ENCODE peak calls at places on chromosomes 6 and 20, in nine cellular contexts. One of them, this sample, is unnamed.

GRCh38 chr6:46888031-46888430 is 33.7 kb downstream of the ADGRF5 start:
- DNase-seq in adrenal gland: no peak
- DNase-seq in body of pancreas: no peak
- DNase-seq in astrocyte of the cerebellum: no peak
- DNase-seq in upper lobe of right lung: no peak
- DNase-seq in neural progenitor cell: no peak
- DNase-seq in heart right ventricle: no peak
- DNase-seq in CD8-positive, alpha-beta T cell: no peak
- DNase-seq in AG04449: no peak
- DNase-seq in this sample: no peak

GRCh38 chr6:31615748-31616147 is 714 bp downstream of the AIF1 start:
- DNase-seq in AG04449: no peak
- DNase-seq in astrocyte of the cerebellum: no peak
- DNase-seq in neural progenitor cell: no peak
- DNase-seq in upper lobe of right lung: no peak
- DNase-seq in body of pancreas: no peak
- DNase-seq in heart right ventricle: no peak
- DNase-seq in CD8-positive, alpha-beta T cell: peak
- DNase-seq in adrenal gland: no peak
- DNase-seq in this sample: no peak

GRCh38 chr6:138107078-138107751 is at the start of gene PERP:
- DNase-seq in adrenal gland: peak
- DNase-seq in upper lobe of right lung: peak
- DNase-seq in AG04449: no peak
- DNase-seq in CD8-positive, alpha-beta T cell: peak
- DNase-seq in body of pancreas: peak
- DNase-seq in heart right ventricle: peak
- DNase-seq in astrocyte of the cerebellum: no peak
- DNase-seq in neural progenitor cell: peak
- DNase-seq in this sample: peak

GRCh38 chr6:74731204-74731603 is 474.6 kb downstream of the COL12A1 start:
- DNase-seq in adrenal gland: no peak
- DNase-seq in AG04449: no peak
- DNase-seq in CD8-positive, alpha-beta T cell: no peak
- DNase-seq in body of pancreas: no peak
- DNase-seq in upper lobe of right lung: no peak
- DNase-seq in heart right ventricle: no peak
- DNase-seq in neural progenitor cell: no peak
- DNase-seq in astrocyte of the cerebellum: no peak
- DNase-seq in this sample: no peak

GRCh38 chr20:642398-643174 is 10.4 kb downstream of the SRXN1 start:
- DNase-seq in AG04449: no peak
- DNase-seq in adrenal gland: peak
- DNase-seq in heart right ventricle: peak
- DNase-seq in astrocyte of the cerebellum: no peak
- DNase-seq in neural progenitor cell: peak
- DNase-seq in body of pancreas: peak
- DNase-seq in upper lobe of right lung: no peak
- DNase-seq in CD8-positive, alpha-beta T cell: no peak
- DNase-seq in this sample: no peak

GRCh38 chr20:32247957-32248497 is 29.4 kb upstream of the KIF3B start:
- DNase-seq in heart right ventricle: no peak
- DNase-seq in neural progenitor cell: no peak
- DNase-seq in AG04449: no peak
- DNase-seq in adrenal gland: no peak
- DNase-seq in CD8-positive, alpha-beta T cell: no peak
- DNase-seq in body of pancreas: no peak
- DNase-seq in upper lobe of right lung: no peak
- DNase-seq in astrocyte of the cerebellum: no peak
- DNase-seq in this sample: no peak

GRCh38 chr20:56995635-56996075 is 270.8 kb downstream of the BMP7 start:
- DNase-seq in body of pancreas: peak
- DNase-seq in heart right ventricle: no peak
- DNase-seq in upper lobe of right lung: no peak
- DNase-seq in AG04449: no peak
- DNase-seq in neural progenitor cell: peak
- DNase-seq in astrocyte of the cerebellum: no peak
- DNase-seq in CD8-positive, alpha-beta T cell: no peak
- DNase-seq in adrenal gland: no peak
- DNase-seq in this sample: peak

GRCh38 chr6:90195094-90195793 is 101.4 kb downstream of the BACH2 start:
- DNase-seq in adrenal gland: no peak
- DNase-seq in astrocyte of the cerebellum: no peak
- DNase-seq in AG04449: no peak
- DNase-seq in neural progenitor cell: no peak
- DNase-seq in upper lobe of right lung: no peak
- DNase-seq in heart right ventricle: no peak
- DNase-seq in body of pancreas: no peak
- DNase-seq in CD8-positive, alpha-beta T cell: no peak
- DNase-seq in this sample: no peak

GRCh38 chr6:159473844-159474243 is 219.2 kb downstream of the SOD2 start:
- DNase-seq in AG04449: no peak
- DNase-seq in body of pancreas: no peak
- DNase-seq in heart right ventricle: no peak
- DNase-seq in upper lobe of right lung: no peak
- DNase-seq in CD8-positive, alpha-beta T cell: no peak
- DNase-seq in adrenal gland: no peak
- DNase-seq in neural progenitor cell: no peak
- DNase-seq in astrocyte of the cerebellum: peak
- DNase-seq in this sample: no peak

GRCh38 chr6:218153-219018 is 73.9 kb upstream of the DUSP22 start:
- DNase-seq in CD8-positive, alpha-beta T cell: no peak
- DNase-seq in adrenal gland: no peak
- DNase-seq in neural progenitor cell: no peak
- DNase-seq in heart right ventricle: no peak
- DNase-seq in body of pancreas: no peak
- DNase-seq in upper lobe of right lung: peak
- DNase-seq in AG04449: no peak
- DNase-seq in astrocyte of the cerebellum: no peak
- DNase-seq in this sample: peak

GRCh38 chr6:37928217-37928616 is 108.7 kb downstream of the ZFAND3 start:
- DNase-seq in heart right ventricle: no peak
- DNase-seq in CD8-positive, alpha-beta T cell: no peak
- DNase-seq in adrenal gland: no peak
- DNase-seq in astrocyte of the cerebellum: no peak
- DNase-seq in neural progenitor cell: peak
- DNase-seq in upper lobe of right lung: no peak
- DNase-seq in body of pancreas: no peak
- DNase-seq in AG04449: no peak
- DNase-seq in this sample: no peak

GRCh38 chr20:22601361-22602141 is 17.2 kb upstream of the FOXA2 start:
- DNase-seq in CD8-positive, alpha-beta T cell: no peak
- DNase-seq in adrenal gland: no peak
- DNase-seq in astrocyte of the cerebellum: no peak
- DNase-seq in upper lobe of right lung: no peak
- DNase-seq in heart right ventricle: no peak
- DNase-seq in body of pancreas: no peak
- DNase-seq in AG04449: no peak
- DNase-seq in neural progenitor cell: no peak
- DNase-seq in this sample: no peak

GRCh38 chr20:57040924-57041323 is 225.5 kb downstream of the BMP7 start:
- DNase-seq in AG04449: no peak
- DNase-seq in body of pancreas: peak
- DNase-seq in neural progenitor cell: no peak
- DNase-seq in adrenal gland: peak
- DNase-seq in upper lobe of right lung: no peak
- DNase-seq in CD8-positive, alpha-beta T cell: no peak
- DNase-seq in heart right ventricle: no peak
- DNase-seq in astrocyte of the cerebellum: no peak
- DNase-seq in this sample: no peak

GRCh38 chr6:37106554-37106953 is 63.4 kb upstream of the PIM1 start:
- DNase-seq in CD8-positive, alpha-beta T cell: no peak
- DNase-seq in body of pancreas: no peak
- DNase-seq in neural progenitor cell: no peak
- DNase-seq in heart right ventricle: no peak
- DNase-seq in astrocyte of the cerebellum: no peak
- DNase-seq in upper lobe of right lung: no peak
- DNase-seq in AG04449: no peak
- DNase-seq in adrenal gland: no peak
- DNase-seq in this sample: no peak

GRCh38 chr6:53734473-53735299 is 60.1 kb upstream of the LRRC1 start:
- DNase-seq in astrocyte of the cerebellum: peak
- DNase-seq in body of pancreas: peak
- DNase-seq in neural progenitor cell: peak
- DNase-seq in AG04449: peak
- DNase-seq in CD8-positive, alpha-beta T cell: no peak
- DNase-seq in adrenal gland: peak
- DNase-seq in upper lobe of right lung: no peak
- DNase-seq in heart right ventricle: peak
- DNase-seq in this sample: peak

GRCh38 chr6:119052292-119052889 is 26.1 kb downstream of the FAM184A start:
- DNase-seq in AG04449: no peak
- DNase-seq in adrenal gland: no peak
- DNase-seq in heart right ventricle: no peak
- DNase-seq in astrocyte of the cerebellum: no peak
- DNase-seq in CD8-positive, alpha-beta T cell: no peak
- DNase-seq in upper lobe of right lung: no peak
- DNase-seq in body of pancreas: no peak
- DNase-seq in neural progenitor cell: no peak
- DNase-seq in this sample: peak

GRCh38 chr20:17281478-17281877 is 54.6 kb downstream of the PCSK2 start:
- DNase-seq in CD8-positive, alpha-beta T cell: no peak
- DNase-seq in neural progenitor cell: peak
- DNase-seq in adrenal gland: peak
- DNase-seq in astrocyte of the cerebellum: no peak
- DNase-seq in body of pancreas: peak
- DNase-seq in heart right ventricle: no peak
- DNase-seq in upper lobe of right lung: no peak
- DNase-seq in AG04449: no peak
- DNase-seq in this sample: peak

GRCh38 chr20:63980317-63980805 is 571 bp upstream of the PRPF6 start:
- DNase-seq in neural progenitor cell: no peak
- DNase-seq in adrenal gland: no peak
- DNase-seq in upper lobe of right lung: no peak
- DNase-seq in astrocyte of the cerebellum: no peak
- DNase-seq in body of pancreas: no peak
- DNase-seq in AG04449: no peak
- DNase-seq in heart right ventricle: no peak
- DNase-seq in CD8-positive, alpha-beta T cell: no peak
- DNase-seq in this sample: peak

GRCh38 chr6:144346719-144347446 is 61.7 kb downstream of the UTRN start:
- DNase-seq in body of pancreas: no peak
- DNase-seq in adrenal gland: peak
- DNase-seq in heart right ventricle: no peak
- DNase-seq in AG04449: peak
- DNase-seq in upper lobe of right lung: no peak
- DNase-seq in CD8-positive, alpha-beta T cell: no peak
- DNase-seq in neural progenitor cell: no peak
- DNase-seq in astrocyte of the cerebellum: no peak
- DNase-seq in this sample: peak

GRCh38 chr6:147710890-147711289 is 202.4 kb downstream of the SAMD5 start:
- DNase-seq in AG04449: no peak
- DNase-seq in CD8-positive, alpha-beta T cell: no peak
- DNase-seq in body of pancreas: no peak
- DNase-seq in astrocyte of the cerebellum: no peak
- DNase-seq in adrenal gland: no peak
- DNase-seq in neural progenitor cell: no peak
- DNase-seq in upper lobe of right lung: no peak
- DNase-seq in heart right ventricle: no peak
- DNase-seq in this sample: no peak

GRCh38 chr20:63099426-63100267 is 92.9 kb upstream of the BHLHE23 start:
- DNase-seq in upper lobe of right lung: peak
- DNase-seq in heart right ventricle: peak
- DNase-seq in adrenal gland: no peak
- DNase-seq in astrocyte of the cerebellum: no peak
- DNase-seq in body of pancreas: no peak
- DNase-seq in CD8-positive, alpha-beta T cell: no peak
- DNase-seq in neural progenitor cell: no peak
- DNase-seq in AG04449: no peak
- DNase-seq in this sample: no peak

GRCh38 chr6:19691465-19692167 is 145.6 kb upstream of the ID4 start:
- DNase-seq in CD8-positive, alpha-beta T cell: no peak
- DNase-seq in astrocyte of the cerebellum: no peak
- DNase-seq in neural progenitor cell: peak
- DNase-seq in heart right ventricle: peak
- DNase-seq in adrenal gland: no peak
- DNase-seq in body of pancreas: peak
- DNase-seq in upper lobe of right lung: no peak
- DNase-seq in AG04449: no peak
- DNase-seq in this sample: no peak

DNA sequence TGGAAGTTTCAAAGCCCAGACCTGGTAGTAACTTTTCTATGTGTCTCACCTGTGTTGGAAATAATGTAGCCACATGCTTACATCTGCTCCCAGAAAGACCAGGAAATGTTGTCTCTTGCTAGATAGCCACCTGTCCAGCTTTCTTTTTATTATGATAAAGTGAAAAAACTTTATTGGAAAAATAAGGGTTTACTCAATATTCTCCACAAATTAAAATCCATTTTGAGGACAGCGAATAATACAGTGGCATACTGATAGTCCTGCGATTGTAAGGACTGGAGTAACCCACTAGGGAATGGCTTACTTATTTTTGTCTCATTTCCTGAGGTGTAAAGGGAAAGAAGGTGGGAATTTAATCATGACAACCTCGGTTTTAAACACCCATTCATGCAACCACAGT is 100.1 kb downstream of the HFE start:
- DNase-seq in AG04449: no peak
- DNase-seq in upper lobe of right lung: no peak
- DNase-seq in astrocyte of the cerebellum: no peak
- DNase-seq in neural progenitor cell: no peak
- DNase-seq in heart right ventricle: no peak
- DNase-seq in body of pancreas: no peak
- DNase-seq in adrenal gland: no peak
- DNase-seq in CD8-positive, alpha-beta T cell: no peak
- DNase-seq in this sample: no peak
- H3K4me3 ChIP-seq in AG04449: no peak
- H3K4me3 ChIP-seq in upper lobe of right lung: no peak
- H3K4me3 ChIP-seq in astrocyte of the cerebellum: no peak
- H3K4me3 ChIP-seq in neural progenitor cell: peak
- H3K4me3 ChIP-seq in heart right ventricle: no peak
- H3K4me3 ChIP-seq in body of pancreas: no peak
- H3K4me3 ChIP-seq in adrenal gland: no peak
- H3K4me3 ChIP-seq in CD8-positive, alpha-beta T cell: no peak
- H3K4me3 ChIP-seq in this sample: peak

GRCh38 chr6:82374481-82374880 is 10.9 kb downstream of the TPBG start:
- DNase-seq in upper lobe of right lung: no peak
- DNase-seq in adrenal gland: no peak
- DNase-seq in CD8-positive, alpha-beta T cell: no peak
- DNase-seq in neural progenitor cell: no peak
- DNase-seq in body of pancreas: no peak
- DNase-seq in AG04449: no peak
- DNase-seq in astrocyte of the cerebellum: no peak
- DNase-seq in heart right ventricle: no peak
- DNase-seq in this sample: no peak
- TF ChIP-seq CTCF in upper lobe of right lung: no peak
- TF ChIP-seq CTCF in adrenal gland: no peak
- TF ChIP-seq CTCF in CD8-positive, alpha-beta T cell: no peak
- TF ChIP-seq CTCF in neural progenitor cell: no peak
- TF ChIP-seq CTCF in body of pancreas: no peak
- TF ChIP-seq CTCF in AG04449: no peak
- TF ChIP-seq CTCF in astrocyte of the cerebellum: no peak
- TF ChIP-seq CTCF in heart right ventricle: no peak
- TF ChIP-seq CTCF in this sample: no peak

GRCh38 chr6:41721396-41721795 is 14.0 kb downstream of the TFEB start:
- DNase-seq in upper lobe of right lung: no peak
- DNase-seq in neural progenitor cell: no peak
- DNase-seq in CD8-positive, alpha-beta T cell: no peak
- DNase-seq in adrenal gland: no peak
- DNase-seq in astrocyte of the cerebellum: no peak
- DNase-seq in body of pancreas: no peak
- DNase-seq in heart right ventricle: no peak
- DNase-seq in AG04449: no peak
- DNase-seq in this sample: no peak
- H3K4me3 ChIP-seq in upper lobe of right lung: no peak
- H3K4me3 ChIP-seq in neural progenitor cell: no peak
- H3K4me3 ChIP-seq in CD8-positive, alpha-beta T cell: no peak
- H3K4me3 ChIP-seq in adrenal gland: no peak
- H3K4me3 ChIP-seq in astrocyte of the cerebellum: no peak
- H3K4me3 ChIP-seq in body of pancreas: no peak
- H3K4me3 ChIP-seq in heart right ventricle: no peak
- H3K4me3 ChIP-seq in AG04449: no peak
- H3K4me3 ChIP-seq in this sample: peak

GRCh38 chr20:54056762-54057639 is 13.4 kb downstream of the BCAS1 start:
- DNase-seq in upper lobe of right lung: no peak
- DNase-seq in neural progenitor cell: no peak
- DNase-seq in heart right ventricle: no peak
- DNase-seq in AG04449: no peak
- DNase-seq in astrocyte of the cerebellum: no peak
- DNase-seq in adrenal gland: no peak
- DNase-seq in body of pancreas: no peak
- DNase-seq in CD8-positive, alpha-beta T cell: no peak
- DNase-seq in this sample: no peak
- TF ChIP-seq CTCF in upper lobe of right lung: no peak
- TF ChIP-seq CTCF in neural progenitor cell: no peak
- TF ChIP-seq CTCF in heart right ventricle: no peak
- TF ChIP-seq CTCF in AG04449: no peak
- TF ChIP-seq CTCF in astrocyte of the cerebellum: no peak
- TF ChIP-seq CTCF in adrenal gland: no peak
- TF ChIP-seq CTCF in body of pancreas: no peak
- TF ChIP-seq CTCF in CD8-positive, alpha-beta T cell: no peak
- TF ChIP-seq CTCF in this sample: no peak

This sample was measured in GM12865.